ENCODE peak calls at places on chromosomes 3 and 15, in four cellular contexts. X is aorta, F is Karpas-422, A is heart right ventricle. V is an unnamed sample.

GRCh38 chr3:117191245-117191644 is 481.7 kb downstream of the TUSC7 start:
- DNase-seq in X (no peak), F (no peak), A (no peak), V (no peak)

GRCh38 chr15:44519537-44519936 is 17.4 kb upstream of the EIF3J start:
- DNase-seq in X (no peak), F (no peak), A (no peak), V (no peak)

GRCh38 chr15:44535509-44536297 is 1.2 kb upstream of the EIF3J start:
- DNase-seq in X (no peak), F (peak; percentile 67), A (peak; percentile 23), V (no peak)

GRCh38 chr3:62939707-62940106 is 64.5 kb upstream of the CADPS start:
- DNase-seq in X (no peak), F (no peak), A (no peak), V (no peak)

GRCh38 chr3:141229132-141229531 is 2.5 kb upstream of the PXYLP1 start:
- DNase-seq in X (no peak), F (no peak), A (no peak), V (no peak)

GRCh38 chr15:80160570-80161156 is 7.9 kb downstream of the FAH start:
- DNase-seq in X (peak; percentile 85), F (no peak), A (peak; percentile 56), V (peak; percentile 76)

GRCh38 chr3:191523099-191523498 is 62.1 kb downstream of the PYDC2 start:
- DNase-seq in X (no peak), F (no peak), A (no peak), V (no peak)

GRCh38 chr3:41200669-41201021 is 1.3 kb downstream of the CTNNB1 start:
- DNase-seq in X (no peak), F (peak; percentile 55), A (peak; percentile 14), V (no peak)

GRCh38 chr15:80247320-80247719 is 4.7 kb downstream of the CTXND1 start:
- DNase-seq in X (no peak), F (no peak), A (no peak), V (no peak)

GRCh38 chr15:90873998-90874605 is 5.7 kb downstream of the FURIN start:
- DNase-seq in X (no peak), F (no peak), A (no peak), V (no peak)

GRCh38 chr3:130963444-130963843 is 63.2 kb downstream of the ASTE1 start:
- DNase-seq in X (no peak), F (no peak), A (no peak), V (no peak)

GRCh38 chr3:186057594-186057993 is 51.3 kb downstream of the ETV5 start:
- DNase-seq in X (no peak), F (no peak), A (no peak), V (no peak)

GRCh38 chr3:32460031-32460749 is 42.5 kb downstream of the CMTM6 start:
- DNase-seq in X (no peak), F (peak; percentile 89), A (no peak), V (no peak)

GRCh38 chr3:66816110-66816761 is 181.9 kb upstream of the KBTBD8 start:
- DNase-seq in X (no peak), F (peak; percentile 94), A (no peak), V (no peak)

GRCh38 chr3:31092748-31093607 is 198.5 kb upstream of the GADL1 start:
- DNase-seq in X (no peak), F (no peak), A (peak; percentile 9), V (no peak)

GRCh38 chr3:182795383-182795782 is 2.1 kb downstream of the ATP11B start:
- DNase-seq in X (no peak), F (peak; percentile 84), A (no peak), V (no peak)

GRCh38 chr3:120601554-120601953 is 5.4 kb downstream of the NDUFB4 start:
- DNase-seq in X (no peak), F (no peak), A (no peak), V (no peak)

GRCh38 chr3:126452213-126452612 is 23.5 kb downstream of the ZXDC start:
- DNase-seq in X (no peak), F (no peak), A (no peak), V (no peak)

GRCh38 chr15:41949400-41950126 is 22.8 kb downstream of the EHD4 start:
- DNase-seq in X (no peak), F (no peak), A (no peak), V (no peak)

GRCh38 chr3:55481067-55481917 is 5.8 kb downstream of the WNT5A start:
- DNase-seq in X (no peak), F (no peak), A (no peak), V (no peak)

GRCh38 chr15:90986790-90987507 is 7.4 kb downstream of the PRC1 start:
- DNase-seq in X (no peak), F (no peak), A (no peak), V (no peak)

GRCh38 chr3:46882377-46883015 is 5.0 kb downstream of the PTH1R start:
- DNase-seq in X (no peak), F (no peak), A (no peak), V (peak; percentile 76)

GRCh38 chr15:88769161-88769971 is 33.9 kb upstream of the ACAN start:
- DNase-seq in X (peak; percentile 69), F (no peak), A (no peak), V (peak; percentile 69)

GRCh38 chr3:67450153-67450552 is 204.3 kb downstream of the SUCLG2 start:
- DNase-seq in X (no peak), F (no peak), A (no peak), V (no peak)

GRCh38 chr3:194271459-194272035 is 79.6 kb downstream of the CPN2 start:
- DNase-seq in X (no peak), F (no peak), A (no peak), V (no peak)

GRCh38 chr15:55770808-55771207 is 27.9 kb upstream of the PRTG start:
- DNase-seq in X (no peak), F (no peak), A (no peak), V (no peak)

GRCh38 chr3:10888523-10889081 is 72.6 kb downstream of the SLC6A11 start:
- DNase-seq in X (no peak), F (no peak), A (no peak), V (no peak)

GRCh38 chr3:173750095-173750494 is 352.6 kb downstream of the NLGN1 start:
- DNase-seq in X (no peak), F (no peak), A (no peak), V (no peak)

GRCh38 chr15:91942676-91943417 is 89.3 kb downstream of the SLCO3A1 start:
- DNase-seq in X (peak; percentile 91), F (peak; percentile 58), A (peak; percentile 88), V (peak; percentile 92)

GRCh38 chr3:122246214-122246613 is 62.7 kb downstream of the CASR start:
- DNase-seq in X (no peak), F (no peak), A (no peak), V (no peak)

GRCh38 chr3:114427407-114428172 is 133.8 kb downstream of the TIGIT start:
- DNase-seq in X (no peak), F (no peak), A (no peak), V (no peak)

GRCh38 chr3:46632792-46633191 is 20.5 kb downstream of the FAM240A start:
- DNase-seq in X (no peak), F (no peak), A (no peak), V (no peak)

GRCh38 chr3:196274585-196274984 is 12.9 kb downstream of the PCYT1A start:
- DNase-seq in X (no peak), F (peak; percentile 91), A (no peak), V (no peak)

GRCh38 chr15:96353931-96354730 is 23.6 kb downstream of the NR2F2 start:
- DNase-seq in X (peak; percentile 71), F (no peak), A (no peak), V (peak; percentile 81)

DNA sequence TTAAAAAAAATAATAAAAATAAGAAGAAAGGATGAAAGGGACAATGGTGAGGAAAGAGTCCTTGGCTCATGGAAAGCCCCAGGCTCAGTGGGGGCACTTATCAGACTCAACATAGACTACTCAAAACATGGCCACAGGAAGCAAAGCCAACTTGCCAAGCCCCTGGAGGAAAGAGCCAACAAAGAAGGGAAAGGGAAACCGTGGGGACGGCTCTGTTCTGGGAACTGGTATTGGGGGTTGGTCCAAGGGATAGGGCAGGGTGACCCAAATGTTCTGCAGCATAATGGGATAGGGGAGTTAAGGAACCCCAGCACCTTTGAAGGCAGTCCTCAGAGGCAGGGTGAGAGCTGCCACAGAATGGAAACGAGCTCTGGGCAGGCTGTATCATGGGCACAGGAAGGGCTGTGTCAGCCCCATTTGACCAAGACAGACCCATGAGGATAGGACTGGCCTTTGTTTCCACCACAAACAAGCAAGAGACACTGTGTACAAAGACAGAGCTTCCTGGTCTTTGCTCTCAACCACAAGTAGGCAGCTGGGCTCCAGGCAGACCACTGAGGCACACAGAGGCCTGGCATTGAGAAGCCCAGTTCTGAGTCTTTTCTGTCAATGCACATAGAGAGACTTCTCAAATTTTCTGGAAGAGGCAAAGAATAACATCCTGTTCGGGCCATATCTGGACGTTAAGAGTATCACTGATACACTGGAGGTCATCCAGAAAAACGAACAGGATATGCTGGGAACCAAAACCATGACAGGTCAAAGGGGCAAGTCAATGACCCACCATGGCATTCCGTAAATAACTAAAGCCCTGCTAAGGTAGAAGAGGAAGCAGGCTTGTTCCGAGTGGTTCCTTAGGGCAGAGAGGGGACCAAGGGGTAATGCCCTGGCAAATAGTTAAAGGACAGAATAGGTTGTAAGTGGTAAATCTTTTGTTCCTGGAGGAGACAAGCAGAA is 10.6 kb upstream of the SEMA7A start:
- DNase-seq in X (peak; percentile 13), F (no peak), A (no peak), V (no peak)
- H3K4me1 ChIP-seq in X (no peaks in the 10 kb centered on the region), F (no peaks in the 10 kb centered on the region), A (peaks cover 27% of the 10 kb centered on the region), V (no peaks in the 10 kb centered on the region)

GRCh38 chr15:60972301-60972700 is 256.8 kb downstream of the RORA start:
- DNase-seq in X (no peak), F (no peak), A (no peak), V (no peak)
- H3K27ac ChIP-seq in X (no peak overlapping the region), F (no peak overlapping the region), A (no peak overlapping the region), V (no peak overlapping the region)

GRCh38 chr15:52805351-52806283 is 15.5 kb upstream of the ONECUT1 start:
- DNase-seq in X (no peak), F (no peak), A (no peak), V (no peak)
- H3K27me3 ChIP-seq in X (peaks cover 4% of the 10 kb centered on the region), F (no peaks in the 10 kb centered on the region), A (peaks cover 98% of the 10 kb centered on the region), V (peaks cover 91% of the 10 kb centered on the region)

GRCh38 chr3:171260899-171261298 is 199.3 kb downstream of the TNIK start:
- DNase-seq in X (no peak), F (no peak), A (no peak), V (no peak)

GRCh38 chr3:171256445-171257250 is 203.6 kb downstream of the TNIK start:
- DNase-seq in X (no peak), F (no peak), A (no peak), V (no peak)

GRCh38 chr3:171257251-171258179 is 202.7 kb downstream of the TNIK start:
- DNase-seq in X (no peak), F (no peak), A (no peak), V (no peak)

GRCh38 chr3:171260430-171260829 is 199.8 kb downstream of the TNIK start:
- DNase-seq in X (no peak), F (no peak), A (no peak), V (no peak)

GRCh38 chr3:171258316-171258715 is 201.9 kb downstream of the TNIK start:
- DNase-seq in X (no peak), F (no peak), A (no peak), V (no peak)
- H3K4me1 ChIP-seq in X (peaks cover 7% of the 10 kb centered on the region), F (no peaks in the 10 kb centered on the region), A (peaks cover 23% of the 10 kb centered on the region), V (peaks cover 16% of the 10 kb centered on the region)

DNA sequence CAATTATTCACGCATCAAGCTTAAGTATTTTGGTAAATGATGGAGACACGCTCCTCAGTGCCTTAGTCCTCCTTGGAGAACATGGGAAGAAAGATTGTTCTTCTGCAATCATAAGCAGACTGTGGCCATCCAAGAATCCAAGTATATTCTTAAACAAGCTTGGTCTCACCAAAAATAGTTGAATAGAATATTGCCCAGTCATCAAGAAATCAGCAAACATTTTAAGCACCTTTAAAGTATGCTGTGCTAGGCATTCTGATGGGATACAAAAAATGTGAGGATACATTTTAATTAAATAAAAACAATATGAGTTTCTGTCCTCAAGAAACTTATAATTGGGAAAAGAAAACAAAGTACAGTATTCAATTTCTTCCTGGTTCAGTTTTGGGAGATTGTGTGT is 445.5 kb downstream of the CNTN4 start:
- DNase-seq in X (no peak), F (no peak), A (no peak), V (no peak)
- H3K27ac ChIP-seq in X (no peak overlapping the region), F (no peak overlapping the region), A (no peak overlapping the region), V (no peak overlapping the region)

V was measured in tibial artery.